ENCODE peak calls at places on chromosomes 4 and X, in four cellular contexts. I is NCI-H774, U is fibroblast of mammary gland, L is fibroblast of pulmonary artery. B is an unnamed sample.

GRCh38 chr4:151418385-151418784 is 9.4 kb downstream of the FHIP1A start:
- DNase-seq in I (no peak), L (peak), U (peak), B (no peak)

GRCh38 chrX:129651756-129652564 is 2.8 kb downstream of the APLN start:
- DNase-seq in U (no peak), L (no peak), I (no peak), B (no peak)

GRCh38 chr4:2804973-2805501 is 12.2 kb downstream of the SH3BP2 start:
- DNase-seq in I (no peak), L (no peak), U (no peak), B (peak)

GRCh38 chr4:7441201-7441600 is 6.5 kb upstream of the PSAPL1 start:
- DNase-seq in L (no peak), I (no peak), U (no peak), B (no peak)

GRCh38 chrX:118627084-118627758 is 100.2 kb upstream of the IL13RA1 start:
- DNase-seq in L (peak), U (peak), I (no peak), B (no peak)

GRCh38 chr4:6987566-6987920 is 55.6 kb upstream of the TADA2B start:
- DNase-seq in L (peak), U (peak), I (no peak), B (no peak)

GRCh38 chr4:55312491-55313101 is 33.4 kb upstream of the SRD5A3 start:
- DNase-seq in I (no peak), L (peak), U (peak), B (no peak)

GRCh38 chrX:15939737-15940136 is 85.1 kb upstream of the AP1S2 start:
- DNase-seq in L (no peak), U (no peak), I (no peak), B (no peak)

GRCh38 chr4:65337371-65337770 is 332.9 kb downstream of the EPHA5 start:
- DNase-seq in L (no peak), U (no peak), I (no peak), B (no peak)

GRCh38 chrX:16946361-16946964 is at the start of gene REPS2:
- DNase-seq in I (peak), L (peak), U (peak), B (no peak)

GRCh38 chrX:56745019-56745418 is 16.0 kb downstream of the NBDY start:
- DNase-seq in U (peak), I (no peak), L (peak), B (no peak)

GRCh38 chr4:76882630-76883029 is 15.3 kb downstream of the SOWAHB start:
- DNase-seq in L (no peak), I (no peak), U (no peak), B (no peak)

GRCh38 chr4:128782076-128782715 is 27.3 kb upstream of the JADE1 start:
- DNase-seq in U (no peak), I (no peak), L (no peak), B (no peak)

GRCh38 chr4:152307669-152308068 is 228.2 kb downstream of the FBXW7 start:
- DNase-seq in L (no peak), I (no peak), U (no peak), B (no peak)

GRCh38 chr4:80183196-80184052 is 13.9 kb upstream of the PRDM8 start:
- DNase-seq in U (peak), L (peak), I (no peak), B (no peak)

GRCh38 chr4:3340703-3341088 is 47.9 kb downstream of the RGS12 start:
- DNase-seq in U (no peak), L (no peak), I (peak), B (no peak)

GRCh38 chr4:143256456-143256855 is 71.7 kb downstream of the USP38 start:
- DNase-seq in I (no peak), U (no peak), L (no peak), B (no peak)

GRCh38 chr4:83109480-83110221 is 4.9 kb downstream of the PLAC8 start:
- DNase-seq in U (peak), L (peak), I (no peak), B (no peak)

GRCh38 chrX:46812445-46812844 is 24.4 kb upstream of the RP2 start:
- DNase-seq in L (no peak), I (no peak), U (no peak), B (no peak)

GRCh38 chr4:182384496-182385155 is 141.4 kb downstream of the TENM3 start:
- DNase-seq in I (no peak), L (no peak), U (peak), B (no peak)

GRCh38 chrX:24398766-24399165 is 38.3 kb downstream of the SUPT20HL1 start:
- DNase-seq in I (no peak), U (no peak), L (no peak), B (no peak)

GRCh38 chr4:184784628-184785257 is 41.0 kb downstream of the ACSL1 start:
- DNase-seq in U (no peak), L (no peak), I (no peak), B (no peak)

GRCh38 chrX:7730071-7730470 is 112.9 kb upstream of the VCX start:
- DNase-seq in I (no peak), L (no peak), U (peak), B (no peak)

GRCh38 chr4:138707746-138708145 is 307.8 kb upstream of the NOCT start:
- DNase-seq in L (no peak), I (no peak), U (peak), B (no peak)

GRCh38 chr4:140044314-140044991 is 109.5 kb downstream of the MAML3 start:
- DNase-seq in I (no peak), L (peak), U (peak), B (no peak)

GRCh38 chrX:140918398-140919043 is 83.9 kb upstream of the SPANXB1 start:
- DNase-seq in I (no peak), U (peak), L (peak), B (no peak)

GRCh38 chr4:176123710-176124407 is 58.2 kb downstream of the WDR17 start:
- DNase-seq in L (peak), U (peak), I (no peak), B (no peak)